ENCODE peak calls at places on chromosomes 4 and X, in five cellular contexts. One of them, this sample, is unnamed.

GRCh38 chrX:19839770-19840254 is 47.6 kb downstream of the SH3KBP1 start:
- DNase-seq in sciatic nerve: no peak
- DNase-seq in activated CD8-positive, alpha-beta T cell treated with anti-CD3 and anti-CD28 coated beads, Interleukin-2, amount 10 ng/mL, durations not matched to agents 7 days and 5 days: no peak
- DNase-seq in lower lobe of right lung: no peak
- DNase-seq in NCI-H460: no peak
- DNase-seq in this sample: no peak

GRCh38 chrX:23394421-23394820 is 59.8 kb downstream of the PTCHD1 start:
- DNase-seq in sciatic nerve: no peak
- DNase-seq in lower lobe of right lung: no peak
- DNase-seq in activated CD8-positive, alpha-beta T cell treated with anti-CD3 and anti-CD28 coated beads, Interleukin-2, amount 10 ng/mL, durations not matched to agents 7 days and 5 days: no peak
- DNase-seq in NCI-H460: no peak
- DNase-seq in this sample: no peak

GRCh38 chr4:142278663-142279062 is 567.4 kb downstream of the INPP4B start:
- DNase-seq in lower lobe of right lung: no peak
- DNase-seq in NCI-H460: no peak
- DNase-seq in sciatic nerve: no peak
- DNase-seq in activated CD8-positive, alpha-beta T cell treated with anti-CD3 and anti-CD28 coated beads, Interleukin-2, amount 10 ng/mL, durations not matched to agents 7 days and 5 days: no peak
- DNase-seq in this sample: no peak

GRCh38 chrX:79146552-79147390 is 2.3 kb downstream of the GPR174 start:
- DNase-seq in activated CD8-positive, alpha-beta T cell treated with anti-CD3 and anti-CD28 coated beads, Interleukin-2, amount 10 ng/mL, durations not matched to agents 7 days and 5 days: no peak
- DNase-seq in NCI-H460: no peak
- DNase-seq in sciatic nerve: no peak
- DNase-seq in lower lobe of right lung: no peak
- DNase-seq in this sample: no peak

GRCh38 chr4:6271206-6271605 is 1.6 kb downstream of the WFS1 start:
- DNase-seq in sciatic nerve: no peak
- DNase-seq in lower lobe of right lung: no peak
- DNase-seq in activated CD8-positive, alpha-beta T cell treated with anti-CD3 and anti-CD28 coated beads, Interleukin-2, amount 10 ng/mL, durations not matched to agents 7 days and 5 days: no peak
- DNase-seq in NCI-H460: no peak
- DNase-seq in this sample: no peak

GRCh38 chrX:48938721-48939416 is 18.5 kb downstream of the OTUD5 start:
- DNase-seq in sciatic nerve: no peak
- DNase-seq in activated CD8-positive, alpha-beta T cell treated with anti-CD3 and anti-CD28 coated beads, Interleukin-2, amount 10 ng/mL, durations not matched to agents 7 days and 5 days: peak; percentile 71
- DNase-seq in lower lobe of right lung: no peak
- DNase-seq in NCI-H460: no peak
- DNase-seq in this sample: no peak

GRCh38 chrX:53599781-53600396 is 86.6 kb downstream of the HUWE1 start:
- DNase-seq in sciatic nerve: no peak
- DNase-seq in NCI-H460: no peak
- DNase-seq in lower lobe of right lung: no peak
- DNase-seq in activated CD8-positive, alpha-beta T cell treated with anti-CD3 and anti-CD28 coated beads, Interleukin-2, amount 10 ng/mL, durations not matched to agents 7 days and 5 days: no peak
- DNase-seq in this sample: no peak

GRCh38 chrX:150476183-150476699 is 92.2 kb upstream of the MTM1 start:
- DNase-seq in activated CD8-positive, alpha-beta T cell treated with anti-CD3 and anti-CD28 coated beads, Interleukin-2, amount 10 ng/mL, durations not matched to agents 7 days and 5 days: no peak
- DNase-seq in sciatic nerve: no peak
- DNase-seq in lower lobe of right lung: no peak
- DNase-seq in NCI-H460: peak; percentile 22
- DNase-seq in this sample: no peak

GRCh38 chrX:104392350-104392749 is 137.6 kb upstream of the ESX1 start:
- DNase-seq in NCI-H460: no peak
- DNase-seq in sciatic nerve: no peak
- DNase-seq in lower lobe of right lung: no peak
- DNase-seq in activated CD8-positive, alpha-beta T cell treated with anti-CD3 and anti-CD28 coated beads, Interleukin-2, amount 10 ng/mL, durations not matched to agents 7 days and 5 days: no peak
- DNase-seq in this sample: no peak

GRCh38 chrX:68307767-68308166 is 125.5 kb downstream of the OPHN1 start:
- DNase-seq in NCI-H460: no peak
- DNase-seq in sciatic nerve: no peak
- DNase-seq in lower lobe of right lung: no peak
- DNase-seq in activated CD8-positive, alpha-beta T cell treated with anti-CD3 and anti-CD28 coated beads, Interleukin-2, amount 10 ng/mL, durations not matched to agents 7 days and 5 days: no peak
- DNase-seq in this sample: no peak

GRCh38 chrX:17944833-17945497 is 83.9 kb upstream of the RAI2 start:
- DNase-seq in lower lobe of right lung: no peak
- DNase-seq in activated CD8-positive, alpha-beta T cell treated with anti-CD3 and anti-CD28 coated beads, Interleukin-2, amount 10 ng/mL, durations not matched to agents 7 days and 5 days: peak; percentile 22
- DNase-seq in NCI-H460: peak; percentile 4
- DNase-seq in sciatic nerve: no peak
- DNase-seq in this sample: peak; percentile 16

GRCh38 chrX:12360389-12360788 is 222.1 kb downstream of the FRMPD4 start:
- DNase-seq in sciatic nerve: no peak
- DNase-seq in activated CD8-positive, alpha-beta T cell treated with anti-CD3 and anti-CD28 coated beads, Interleukin-2, amount 10 ng/mL, durations not matched to agents 7 days and 5 days: no peak
- DNase-seq in NCI-H460: peak; percentile 35
- DNase-seq in lower lobe of right lung: no peak
- DNase-seq in this sample: no peak

This sample was measured in WERI-Rb-1.